ENCODE peak calls at places on chromosomes 2 and 18, in seven cellular contexts. N, O, W, D, Y, F and A are unnamed samples.

GRCh38 chr18:156514-157230 is 1.7 kb upstream of the USP14 start:
- DNase-seq in N (no peak), O (no peak), W (no peak), D (no peak), Y (no peak), F (no peak), A (no peak)

GRCh38 chr2:16015210-16015902 is 75.0 kb downstream of the MYCN start:
- DNase-seq in N (no peak), O (no peak), W (no peak), D (no peak), Y (no peak), F (no peak), A (no peak)

GRCh38 chr2:26412091-26412673 is 10.5 kb downstream of the DRC1 start:
- DNase-seq in N (no peak), O (no peak), W (no peak), D (no peak), Y (peak; percentile 47), F (no peak), A (no peak)

GRCh38 chr2:157838442-157839161 is 37.5 kb downstream of the ACVR1 start:
- DNase-seq in N (peak; percentile 86), O (peak; percentile 39), W (peak; percentile 50), D (peak; percentile 64), Y (peak; percentile 86), F (no peak), A (peak; percentile 54)

GRCh38 chr2:111202266-111203040 is 81.7 kb downstream of the BCL2L11 start:
- DNase-seq in N (peak; percentile 87), O (no peak), W (no peak), D (no peak), Y (no peak), F (no peak), A (no peak)

GRCh38 chr2:234375481-234375880 is 121.4 kb downstream of the ARL4C start:
- DNase-seq in N (no peak), O (no peak), W (no peak), D (no peak), Y (no peak), F (no peak), A (no peak)

GRCh38 chr18:2641638-2642037 is 13.9 kb upstream of the SMCHD1 start:
- DNase-seq in N (no peak), O (no peak), W (no peak), D (no peak), Y (peak; percentile 83), F (no peak), A (no peak)

GRCh38 chr18:48345596-48345995 is 63.6 kb downstream of the ZBTB7C start:
- DNase-seq in N (no peak), O (peak; percentile 51), W (no peak), D (no peak), Y (peak; percentile 45), F (no peak), A (no peak)

DNA sequence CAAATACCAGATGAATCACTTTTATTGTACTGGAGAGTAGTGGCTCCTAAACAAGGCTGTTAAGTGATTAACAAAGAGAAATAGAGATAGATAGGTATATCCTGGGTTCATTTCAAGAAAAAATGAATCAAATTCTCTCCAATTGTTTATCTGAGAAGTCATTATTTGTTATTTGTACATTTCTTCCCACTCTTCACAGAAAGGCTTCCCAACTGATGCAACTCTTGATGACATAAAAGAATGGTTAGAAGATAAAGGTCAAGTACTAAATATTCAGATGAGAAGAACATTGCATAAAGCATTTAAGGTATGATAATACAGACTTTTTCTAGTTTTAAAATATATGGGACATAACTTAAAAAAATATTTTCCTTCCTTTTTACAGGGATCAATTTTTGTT is 7.9 kb downstream of the SSB start:
- DNase-seq in N (no peak), O (no peak), W (no peak), D (no peak), Y (no peak), F (no peak), A (no peak)
- H3K36me3 ChIP-seq in N (peaks cover 43% of the 10 kb centered on the region), O (peaks cover 38% of the 10 kb centered on the region), W (peaks cover 3% of the 10 kb centered on the region), D (peaks cover 3% of the 10 kb centered on the region), Y (peaks cover 7% of the 10 kb centered on the region), F (peaks cover 83% of the 10 kb centered on the region), A (peaks cover 43% of the 10 kb centered on the region)

GRCh38 chr2:95024960-95025405 is 525 bp upstream of the MAL start:
- DNase-seq in N (no peak), O (no peak), W (no peak), D (no peak), Y (no peak), F (no peak), A (no peak)
- H3K4me3 ChIP-seq in N (no peak overlapping the region), O (peak overlapping the region; percentile 54), W (peak overlapping the region; percentile 49), D (peak overlapping the region; percentile 40), Y (no peak overlapping the region), F (peak overlapping the region; percentile 77), A (peak overlapping the region; percentile 45)

GRCh38 chr2:68171684-68172083 is 14.0 kb downstream of the PNO1 start:
- DNase-seq in N (no peak), O (no peak), W (no peak), D (no peak), Y (no peak), F (no peak), A (no peak)
- H3K27ac ChIP-seq in N (no peak overlapping the region), O (no peak overlapping the region), W (no peak overlapping the region), D (no peak overlapping the region), Y (no peak overlapping the region), F (no peak overlapping the region), A (no peak overlapping the region)

DNA sequence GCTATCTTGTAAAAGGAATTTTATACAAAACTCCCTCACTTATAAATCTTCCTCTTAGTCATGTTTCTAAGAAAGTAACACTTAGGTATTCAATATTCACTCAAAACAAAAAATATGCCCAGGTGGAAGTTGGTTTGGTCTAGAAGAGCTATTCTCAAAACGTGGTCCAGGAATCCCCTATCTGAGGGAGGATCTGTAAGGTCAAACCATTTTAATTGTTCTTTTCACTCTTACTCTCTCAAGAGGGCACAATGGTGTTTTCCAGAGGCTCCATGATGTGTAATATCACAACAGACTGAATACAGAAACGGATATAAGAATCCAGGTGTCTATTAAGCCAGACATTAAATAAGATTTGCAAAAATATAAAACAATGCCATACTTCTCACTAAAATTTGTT is 9.9 kb downstream of the MOB1A start:
- DNase-seq in N (no peak), O (no peak), W (no peak), D (no peak), Y (no peak), F (no peak), A (no peak)
- H3K36me3 ChIP-seq in N (peaks cover 50% of the 10 kb centered on the region), O (peaks cover 56% of the 10 kb centered on the region), W (peaks cover 6% of the 10 kb centered on the region), D (no peaks in the 10 kb centered on the region), Y (peaks cover 17% of the 10 kb centered on the region), F (peaks cover 81% of the 10 kb centered on the region), A (peaks cover 92% of the 10 kb centered on the region)

GRCh38 chr2:202762546-202762945 is 109.0 kb downstream of the ICA1L start:
- DNase-seq in N (no peak), O (no peak), W (no peak), D (no peak), Y (no peak), F (no peak), A (no peak)
- H3K4me3 ChIP-seq in N (no peak overlapping the region), O (no peak overlapping the region), W (no peak overlapping the region), D (no peak overlapping the region), Y (no peak overlapping the region), F (no peak overlapping the region), A (no peak overlapping the region)